ENCODE peak calls at places on chromosomes 3 and 15, in six cellular contexts. N, E, P, I, U and R are unnamed samples.

GRCh38 chr15:80904941-80905532 is 84.6 kb downstream of the MESD start:
- DNase-seq in N (no peak), E (no peak), P (no peak), I (no peak), U (no peak), R (no peak)

GRCh38 chr15:89912674-89913396 is at the start of gene ARPIN:
- DNase-seq in N (no peak), E (peak), P (no peak), I (no peak), U (no peak), R (no peak)

GRCh38 chr3:69439683-69440270 is 53.9 kb upstream of the FRMD4B start:
- DNase-seq in N (no peak), E (peak), P (peak), I (no peak), U (no peak), R (no peak)

GRCh38 chr3:12969487-12969886 is 103.7 kb downstream of the IQSEC1 start:
- DNase-seq in N (peak), E (no peak), P (no peak), I (no peak), U (no peak), R (no peak)

GRCh38 chr3:134615743-134616142 is 35.1 kb downstream of the KY start:
- DNase-seq in N (no peak), E (no peak), P (no peak), I (no peak), U (no peak), R (no peak)

GRCh38 chr15:58574612-58575011 is 142.8 kb downstream of the LIPC start:
- DNase-seq in N (no peak), E (no peak), P (no peak), I (no peak), U (no peak), R (no peak)

GRCh38 chr3:38536686-38537085 is 40.5 kb downstream of the EXOG start:
- DNase-seq in N (no peak), E (no peak), P (no peak), I (no peak), U (no peak), R (no peak)

GRCh38 chr3:173128633-173129032 is 12.4 kb downstream of the SPATA16 start:
- DNase-seq in N (no peak), E (no peak), P (no peak), I (no peak), U (no peak), R (no peak)

GRCh38 chr15:70687432-70687831 is 75.9 kb downstream of the UACA start:
- DNase-seq in N (no peak), E (no peak), P (no peak), I (no peak), U (no peak), R (no peak)

GRCh38 chr15:65206750-65207149 is 4.5 kb downstream of the CILP start:
- DNase-seq in N (no peak), E (no peak), P (no peak), I (no peak), U (no peak), R (no peak)

GRCh38 chr3:45546636-45547201 is 47.8 kb upstream of the LIMD1 start:
- DNase-seq in N (no peak), E (peak), P (peak), I (peak), U (peak), R (no peak)

GRCh38 chr3:69878254-69878653 is 121.3 kb upstream of the SAMMSON start:
- DNase-seq in N (no peak), E (no peak), P (no peak), I (no peak), U (no peak), R (no peak)

GRCh38 chr15:101048191-101049011 is 129.2 kb downstream of the LRRK1 start:
- DNase-seq in N (no peak), E (no peak), P (peak), I (no peak), U (no peak), R (no peak)

GRCh38 chr3:168002786-168003368 is 92.8 kb downstream of the GOLIM4 start:
- DNase-seq in N (no peak), E (peak), P (no peak), I (no peak), U (no peak), R (no peak)

GRCh38 chr15:78565951-78566774 is 843 bp downstream of the CHRNA5 start:
- DNase-seq in N (no peak), E (peak), P (no peak), I (no peak), U (no peak), R (no peak)

GRCh38 chr15:41499109-41499851 is 5.6 kb downstream of the ITPKA start:
- DNase-seq in N (no peak), E (no peak), P (no peak), I (no peak), U (no peak), R (no peak)

GRCh38 chr15:68106656-68107055 is 52.5 kb downstream of the PIAS1 start:
- DNase-seq in N (no peak), E (peak), P (no peak), I (no peak), U (no peak), R (no peak)

GRCh38 chr3:104526901-104527401 is 839.8 kb upstream of the ALCAM start:
- DNase-seq in N (no peak), E (no peak), P (no peak), I (no peak), U (no peak), R (no peak)

GRCh38 chr15:28978661-28979060 is 92.9 kb downstream of the APBA2 start:
- DNase-seq in N (no peak), E (no peak), P (no peak), I (no peak), U (no peak), R (no peak)

GRCh38 chr3:72288955-72289707 is 504.2 kb upstream of the PROK2 start:
- DNase-seq in N (no peak), E (no peak), P (no peak), I (peak), U (no peak), R (no peak)